ENCODE peak calls at places on chromosomes 6 and 20, in nine cellular contexts. B is H1, V is sigmoid colon, T is esophagus muscularis mucosa, Y is adrenal gland, X is transverse colon, O is breast epithelium, H is tibial nerve, Z is A549. P is an unnamed sample.

GRCh38 chr6:158021814-158022748 is 40.4 kb downstream of the SYNJ2 start:
- DNase-seq in H (no peak), X (no peak), B (no peak), V (no peak), Y (no peak), O (no peak), Z (no peak), T (no peak), P (no peak)

GRCh38 chr6:112016335-112016734 is 37.6 kb upstream of the CCN6 start:
- DNase-seq in Y (no peak), O (no peak), T (no peak), H (no peak), V (no peak), X (no peak), B (no peak), Z (no peak), P (no peak)

GRCh38 chr6:19757036-19757435 is 80.1 kb upstream of the ID4 start:
- DNase-seq in V (no peak), T (no peak), O (no peak), B (no peak), Z (no peak), X (no peak), H (no peak), Y (no peak), P (no peak)

GRCh38 chr6:132937466-132937906 is 123.1 kb downstream of the RPS12 start:
- DNase-seq in Y (peak), V (no peak), Z (peak), T (no peak), X (peak), B (no peak), H (no peak), O (peak), P (peak)

GRCh38 chr6:34207695-34208443 is 28.8 kb upstream of the HMGA1 start:
- DNase-seq in Y (no peak), Z (no peak), B (no peak), T (no peak), H (no peak), O (no peak), V (no peak), X (no peak), P (no peak)

GRCh38 chr6:29953001-29953436 is 10.7 kb downstream of the HLA-A start:
- DNase-seq in X (no peak), H (no peak), Y (no peak), V (no peak), Z (peak), T (no peak), B (no peak), O (no peak), P (no peak)

GRCh38 chr20:48603116-48603818 is 224.5 kb downstream of the PREX1 start:
- DNase-seq in B (no peak), T (no peak), X (no peak), V (peak), Z (no peak), O (peak), Y (no peak), H (no peak), P (no peak)

GRCh38 chr6:109867970-109868358 is 110.1 kb upstream of the GPR6 start:
- DNase-seq in X (no peak), Z (no peak), H (no peak), O (no peak), Y (no peak), V (no peak), B (no peak), T (peak), P (no peak)

GRCh38 chr20:805713-806112 is 27.8 kb upstream of the FAM110A start:
- DNase-seq in Z (peak), T (no peak), X (no peak), H (no peak), O (no peak), V (no peak), Y (no peak), B (no peak), P (peak)

GRCh38 chr6:138234363-138234762 is 16.1 kb upstream of the PBOV1 start:
- DNase-seq in Y (no peak), O (no peak), Z (no peak), X (no peak), H (no peak), T (no peak), V (no peak), B (no peak), P (no peak)

GRCh38 chr6:95978230-95978629 is 37.5 kb upstream of the FUT9 start:
- DNase-seq in V (no peak), X (no peak), H (no peak), Z (no peak), B (no peak), Y (no peak), O (no peak), T (no peak), P (no peak)

GRCh38 chr6:132650413-132650812 is 8.6 kb downstream of the TAAR1 start:
- DNase-seq in Z (no peak), Y (no peak), B (no peak), H (no peak), V (no peak), O (no peak), X (no peak), T (no peak), P (no peak)

GRCh38 chr6:139965393-139965792 is 590.9 kb upstream of the CITED2 start:
- DNase-seq in T (no peak), Z (no peak), X (no peak), Y (no peak), V (no peak), O (no peak), H (no peak), B (no peak), P (no peak)

GRCh38 chr6:106380407-106380806 is 19.9 kb downstream of the CRYBG1 start:
- DNase-seq in Y (no peak), V (no peak), B (no peak), O (no peak), Z (no peak), T (no peak), X (no peak), H (no peak), P (no peak)

GRCh38 chr6:108464506-108465084 is 96.1 kb upstream of the FOXO3 start:
- DNase-seq in Z (peak), O (no peak), T (no peak), X (no peak), V (no peak), Y (no peak), H (no peak), B (no peak), P (no peak)

GRCh38 chr6:138499303-138499991 is at the start of gene NHSL1:
- DNase-seq in Z (no peak), T (no peak), O (no peak), X (peak), Y (no peak), B (no peak), V (no peak), H (no peak), P (no peak)

GRCh38 chr6:24924956-24925355 is 10.8 kb downstream of the RIPOR2 start:
- DNase-seq in X (no peak), O (no peak), B (no peak), Y (no peak), T (peak), V (no peak), Z (no peak), H (no peak), P (peak)

GRCh38 chr6:117547688-117548621 is 54.4 kb downstream of the GOPC start:
- DNase-seq in Z (no peak), B (no peak), X (peak), O (no peak), T (no peak), H (peak), Y (peak), V (peak), P (peak)

GRCh38 chr6:44025226-44025625 is 102.0 kb downstream of the MRPL14 start:
- DNase-seq in V (no peak), X (no peak), H (no peak), T (no peak), Y (no peak), Z (no peak), B (no peak), O (no peak), P (no peak)

GRCh38 chr20:32521780-32522524 is 63.2 kb downstream of the NOL4L start:
- DNase-seq in Z (peak), H (peak), B (peak), V (peak), X (peak), O (peak), Y (peak), T (no peak), P (peak)

GRCh38 chr6:146682919-146683318 is 84.1 kb downstream of the ADGB start:
- DNase-seq in V (no peak), B (no peak), T (no peak), O (no peak), Z (no peak), X (no peak), H (no peak), Y (no peak), P (no peak)

GRCh38 chr20:1867495-1868260 is 27.5 kb upstream of the SIRPA start:
- DNase-seq in V (no peak), T (no peak), B (no peak), Y (no peak), X (no peak), O (no peak), Z (no peak), H (no peak), P (no peak)

GRCh38 chr6:136737343-136738177 is 54.7 kb downstream of the MAP3K5 start:
- DNase-seq in T (no peak), X (no peak), B (no peak), Y (no peak), V (peak), Z (no peak), H (peak), O (no peak), P (peak)

GRCh38 chr6:45574013-45574412 is 196.3 kb upstream of the SUPT3H start:
- DNase-seq in B (no peak), Y (no peak), X (no peak), H (no peak), T (no peak), O (no peak), Z (no peak), V (no peak), P (no peak)

GRCh38 chr6:149545258-149545753 is 537 bp downstream of the PPIL4 start:
- DNase-seq in O (no peak), B (no peak), Y (peak), V (peak), X (peak), Z (peak), T (no peak), H (peak), P (peak)

GRCh38 chr6:134352786-134353480 is 35.0 kb upstream of the SGK1 start:
- DNase-seq in O (no peak), Y (no peak), T (no peak), B (no peak), H (no peak), Z (no peak), V (no peak), X (no peak), P (no peak)

GRCh38 chr6:43386492-43386891 is 17.0 kb upstream of the ZNF318 start:
- DNase-seq in X (no peak), B (no peak), O (no peak), Z (no peak), V (no peak), H (no peak), T (no peak), Y (no peak), P (no peak)

GRCh38 chr6:106539931-106540330 is 89.4 kb downstream of the RTN4IP1 start:
- DNase-seq in O (no peak), Y (no peak), V (no peak), B (no peak), H (no peak), T (no peak), Z (no peak), X (no peak), P (no peak)

GRCh38 chr6:137776786-137777185 is 90.3 kb upstream of the TNFAIP3 start:
- DNase-seq in O (no peak), H (no peak), T (peak), Z (no peak), B (no peak), Y (no peak), X (peak), V (no peak), P (no peak)

GRCh38 chr6:73134588-73134987 is 90.7 kb downstream of the KHDC1L start:
- DNase-seq in V (no peak), O (no peak), X (peak), Z (peak), Y (no peak), H (no peak), B (peak), T (no peak), P (peak)

GRCh38 chr20:19934792-19935491 is 82.2 kb upstream of the NAA20 start:
- DNase-seq in Y (peak), V (peak), Z (peak), T (no peak), X (peak), B (no peak), O (peak), H (peak), P (no peak)

GRCh38 chr20:50438986-50439407 is 71.2 kb upstream of the PTPN1 start:
- DNase-seq in H (no peak), V (no peak), O (no peak), Z (peak), T (no peak), Y (no peak), B (no peak), X (no peak), P (no peak)
- TF ChIP-seq POLR2A in H (no peak), V (no peak), O (no peak), Z (no peak), T (no peak), Y (no peak), B (no peak), X (no peak), P (no peak)

GRCh38 chr6:16694789-16695188 is 66.5 kb downstream of the ATXN1 start:
- DNase-seq in V (no peak), H (no peak), X (no peak), O (no peak), B (no peak), T (no peak), Z (no peak), Y (no peak), P (no peak)
- TF ChIP-seq POLR2A in V (no peak), H (no peak), X (no peak), O (no peak), B (no peak), T (no peak), Z (no peak), Y (no peak), P (no peak)

GRCh38 chr20:33666293-33667244 is at the start of gene ACTL10:
- DNase-seq in B (peak), X (peak), T (peak), Z (no peak), O (peak), V (peak), H (peak), Y (peak), P (peak)
- TF ChIP-seq POLR2A in B (no peak), X (peak), T (peak), Z (no peak), O (no peak), V (peak), H (peak), Y (peak), P (peak)

DNA sequence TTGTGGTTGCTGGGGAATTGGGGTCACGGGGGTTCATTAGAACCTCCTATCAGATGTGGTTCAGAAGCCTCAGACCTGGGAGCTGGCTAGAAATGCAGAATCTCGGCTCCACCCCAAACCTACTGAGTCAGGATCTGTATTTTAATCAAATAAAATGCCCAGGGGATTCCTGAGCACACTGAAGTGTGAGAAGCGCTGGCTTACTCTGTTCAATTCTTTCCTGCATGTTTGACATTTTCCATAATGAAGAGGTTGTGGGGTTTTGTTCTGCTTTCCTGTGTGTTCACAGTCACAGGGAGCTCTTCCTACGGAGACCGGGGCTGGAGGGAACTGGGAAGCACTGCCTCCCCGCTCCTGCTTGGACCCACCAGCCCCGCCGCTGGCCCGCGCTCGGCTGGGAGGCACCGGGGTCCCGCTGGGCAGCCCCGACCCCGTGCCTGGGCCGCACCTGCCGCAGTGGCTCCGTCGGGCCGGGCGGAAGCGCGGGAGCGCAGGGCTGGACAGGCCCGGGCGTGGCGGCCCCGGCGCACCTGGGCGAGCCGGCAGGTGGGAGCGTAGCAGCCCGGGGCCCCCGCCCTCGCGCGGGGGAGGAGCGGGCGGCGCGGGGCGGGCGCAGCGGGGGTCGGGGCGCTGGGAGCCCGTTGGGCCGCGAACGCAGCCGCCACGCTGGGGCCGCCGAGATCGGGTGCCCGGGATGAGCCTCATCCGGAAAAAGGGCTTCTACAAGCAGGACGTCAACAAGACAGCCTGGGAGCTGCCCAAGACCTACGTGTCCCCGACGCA is at the start of gene MAPK13:
- DNase-seq in T (no peak), Z (no peak), H (no peak), Y (no peak), V (no peak), B (no peak), O (no peak), X (peak), P (no peak)
- TF ChIP-seq POLR2A in T (no peak), Z (no peak), H (no peak), Y (peak), V (no peak), B (no peak), O (no peak), X (no peak), P (no peak)